ENCODE peak calls at places on chromosomes 16 and 17, in five cellular contexts. One of them, this sample, is unnamed. For H3K36me3, the result is how much of the 10 kb centered on the place peaks cover.

GRCh38 chr16:685967-686366 is 1.8 kb upstream of the JMJD8 start:
- DNase-seq in brain microvascular endothelial cell: no peak
- DNase-seq in left ventricle myocardium inferior: no peak
- DNase-seq in pancreas: no peak
- DNase-seq in ovary: peak
- DNase-seq in this sample: peak

GRCh38 chr16:70476272-70477020 is 22.1 kb downstream of the FCSK start:
- DNase-seq in brain microvascular endothelial cell: peak
- DNase-seq in left ventricle myocardium inferior: no peak
- DNase-seq in pancreas: no peak
- DNase-seq in ovary: no peak
- DNase-seq in this sample: peak

GRCh38 chr17:79901131-79901530 is 61.9 kb upstream of the CBX4 start:
- DNase-seq in brain microvascular endothelial cell: no peak
- DNase-seq in left ventricle myocardium inferior: no peak
- DNase-seq in pancreas: no peak
- DNase-seq in ovary: no peak
- DNase-seq in this sample: no peak

GRCh38 chr17:50919321-50920040 is 53.3 kb upstream of the TOB1 start:
- DNase-seq in brain microvascular endothelial cell: peak
- DNase-seq in left ventricle myocardium inferior: peak
- DNase-seq in pancreas: peak
- DNase-seq in ovary: peak
- DNase-seq in this sample: peak

GRCh38 chr16:51147776-51148673 is 3.0 kb downstream of the SALL1 start:
- DNase-seq in brain microvascular endothelial cell: no peak
- DNase-seq in left ventricle myocardium inferior: no peak
- DNase-seq in pancreas: no peak
- DNase-seq in ovary: no peak
- DNase-seq in this sample: no peak

GRCh38 chr17:66636111-66636510 is 198.8 kb upstream of the CACNG5 start:
- DNase-seq in brain microvascular endothelial cell: peak
- DNase-seq in left ventricle myocardium inferior: no peak
- DNase-seq in pancreas: no peak
- DNase-seq in ovary: no peak
- DNase-seq in this sample: peak

GRCh38 chr16:57112403-57113041 is 20.1 kb downstream of the CPNE2 start:
- DNase-seq in brain microvascular endothelial cell: no peak
- DNase-seq in left ventricle myocardium inferior: no peak
- DNase-seq in pancreas: no peak
- DNase-seq in ovary: no peak
- DNase-seq in this sample: no peak

GRCh38 chr17:78016852-78017251 is 58.3 kb downstream of the TNRC6C start:
- DNase-seq in brain microvascular endothelial cell: no peak
- DNase-seq in left ventricle myocardium inferior: no peak
- DNase-seq in pancreas: no peak
- DNase-seq in ovary: no peak
- DNase-seq in this sample: no peak

GRCh38 chr17:27959382-27959709 is 66.2 kb upstream of the LYRM9 start:
- DNase-seq in brain microvascular endothelial cell: no peak
- DNase-seq in left ventricle myocardium inferior: no peak
- DNase-seq in pancreas: no peak
- DNase-seq in ovary: no peak
- DNase-seq in this sample: no peak

GRCh38 chr17:27367121-27367981 is 73.4 kb downstream of the WSB1 start:
- DNase-seq in brain microvascular endothelial cell: no peak
- DNase-seq in left ventricle myocardium inferior: no peak
- DNase-seq in pancreas: no peak
- DNase-seq in ovary: no peak
- DNase-seq in this sample: no peak

GRCh38 chr16:65038125-65038524 is 83.7 kb downstream of the CDH11 start:
- DNase-seq in brain microvascular endothelial cell: no peak
- DNase-seq in left ventricle myocardium inferior: no peak
- DNase-seq in pancreas: no peak
- DNase-seq in ovary: no peak
- DNase-seq in this sample: no peak

GRCh38 chr17:1347681-1348318 is 52.2 kb downstream of the YWHAE start:
- DNase-seq in brain microvascular endothelial cell: no peak
- DNase-seq in left ventricle myocardium inferior: no peak
- DNase-seq in pancreas: no peak
- DNase-seq in ovary: no peak
- DNase-seq in this sample: no peak

GRCh38 chr16:30775381-30776099 is 11.5 kb downstream of the ZNF629 start:
- DNase-seq in brain microvascular endothelial cell: peak
- DNase-seq in left ventricle myocardium inferior: peak
- DNase-seq in pancreas: peak
- DNase-seq in ovary: peak
- DNase-seq in this sample: peak

GRCh38 chr17:39239640-39240314 is 14.0 kb upstream of the STAC2 start:
- DNase-seq in brain microvascular endothelial cell: no peak
- DNase-seq in left ventricle myocardium inferior: no peak
- DNase-seq in pancreas: no peak
- DNase-seq in ovary: no peak
- DNase-seq in this sample: peak

GRCh38 chr17:28901866-28902818 is 737 bp downstream of the DHRS13 start:
- DNase-seq in brain microvascular endothelial cell: no peak
- DNase-seq in left ventricle myocardium inferior: peak
- DNase-seq in pancreas: peak
- DNase-seq in ovary: peak
- DNase-seq in this sample: peak

GRCh38 chr17:41486809-41487530 is 2.7 kb downstream of the KRT36 start:
- DNase-seq in brain microvascular endothelial cell: no peak
- DNase-seq in left ventricle myocardium inferior: no peak
- DNase-seq in pancreas: peak
- DNase-seq in ovary: peak
- DNase-seq in this sample: peak

GRCh38 chr16:52193441-52193840 is 353.5 kb downstream of the TOX3 start:
- DNase-seq in brain microvascular endothelial cell: no peak
- DNase-seq in left ventricle myocardium inferior: no peak
- DNase-seq in pancreas: no peak
- DNase-seq in ovary: no peak
- DNase-seq in this sample: no peak

GRCh38 chr17:13420294-13421277 is 181.1 kb downstream of the HS3ST3A1 start:
- DNase-seq in brain microvascular endothelial cell: peak
- DNase-seq in left ventricle myocardium inferior: no peak
- DNase-seq in pancreas: no peak
- DNase-seq in ovary: no peak
- DNase-seq in this sample: no peak

GRCh38 chr17:44788139-44788538 is 29.4 kb downstream of the ADAM11 start:
- DNase-seq in brain microvascular endothelial cell: no peak
- DNase-seq in left ventricle myocardium inferior: no peak
- DNase-seq in pancreas: no peak
- DNase-seq in ovary: peak
- DNase-seq in this sample: no peak

GRCh38 chr17:57552114-57552601 is 192.9 kb downstream of the CCDC182 start:
- DNase-seq in brain microvascular endothelial cell: peak
- DNase-seq in left ventricle myocardium inferior: no peak
- DNase-seq in pancreas: no peak
- DNase-seq in ovary: peak
- DNase-seq in this sample: peak

GRCh38 chr17:64196626-64197025 is 66.4 kb downstream of the TEX2 start:
- DNase-seq in brain microvascular endothelial cell: peak
- DNase-seq in left ventricle myocardium inferior: no peak
- DNase-seq in pancreas: no peak
- DNase-seq in ovary: no peak
- DNase-seq in this sample: no peak

GRCh38 chr16:51165043-51165442 is 14.0 kb upstream of the SALL1 start:
- DNase-seq in brain microvascular endothelial cell: no peak
- DNase-seq in left ventricle myocardium inferior: no peak
- DNase-seq in pancreas: no peak
- DNase-seq in ovary: no peak
- DNase-seq in this sample: no peak

DNA sequence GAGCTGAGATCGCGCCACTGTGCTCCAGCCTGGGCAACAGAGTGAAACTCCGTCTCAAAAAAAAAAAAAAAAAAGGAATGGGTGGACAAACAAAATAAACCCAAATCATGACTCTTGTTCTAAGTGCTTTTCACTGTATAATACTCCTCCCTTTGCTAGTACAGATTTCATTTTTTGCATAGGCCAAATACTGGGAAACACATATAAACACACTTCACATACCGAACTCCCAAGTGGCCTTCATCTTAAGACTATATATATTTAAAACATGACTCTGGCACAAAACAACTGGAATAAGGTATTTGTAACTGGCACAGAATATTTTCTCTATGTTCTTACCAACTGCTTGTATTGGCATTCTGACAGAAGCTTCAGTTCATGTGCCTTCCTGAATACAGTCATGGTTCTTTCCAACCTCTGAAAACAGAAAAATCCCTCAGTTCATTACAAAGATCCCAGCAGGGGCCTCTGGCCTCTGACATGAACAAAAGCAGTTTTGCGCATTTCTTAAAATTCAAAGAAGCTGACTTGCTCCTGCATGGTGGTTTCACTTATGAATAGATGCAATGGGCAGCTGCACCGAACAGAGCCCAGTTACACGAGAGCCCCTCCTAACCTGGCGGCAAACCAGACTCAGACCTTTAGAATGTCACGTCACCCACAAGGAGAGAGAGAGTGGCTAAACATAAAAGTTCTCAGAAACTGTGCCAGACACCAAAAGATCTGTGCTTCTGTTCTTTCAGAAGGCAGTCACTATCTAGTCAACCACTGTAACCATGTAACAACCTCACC is 19.1 kb upstream of the COPRS start:
- DNase-seq in brain microvascular endothelial cell: peak
- DNase-seq in left ventricle myocardium inferior: no peak
- DNase-seq in pancreas: no peak
- DNase-seq in ovary: no peak
- DNase-seq in this sample: no peak
- H3K4me3 ChIP-seq in brain microvascular endothelial cell: no peak
- H3K4me3 ChIP-seq in left ventricle myocardium inferior: no peak
- H3K4me3 ChIP-seq in pancreas: no peak
- H3K4me3 ChIP-seq in ovary: no peak
- H3K4me3 ChIP-seq in this sample: no peak

DNA sequence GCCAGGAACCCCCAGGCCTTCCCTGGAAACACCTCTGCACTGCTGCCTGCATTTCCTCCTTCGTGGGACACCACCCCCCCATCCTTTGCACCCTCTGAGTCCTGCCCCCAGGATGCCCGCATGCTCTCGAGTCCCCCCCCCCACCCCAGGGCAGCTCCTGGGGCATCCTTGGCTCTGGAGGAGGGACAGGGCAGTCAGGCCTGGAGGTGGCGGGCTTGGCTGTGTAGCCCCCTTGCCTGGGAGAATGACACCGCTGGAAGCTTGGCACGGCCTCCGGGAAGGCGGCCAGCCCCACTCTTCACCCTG is 98.9 kb upstream of the GSE1 start:
- DNase-seq in brain microvascular endothelial cell: no peak
- DNase-seq in left ventricle myocardium inferior: peak
- DNase-seq in pancreas: peak
- DNase-seq in ovary: peak
- DNase-seq in this sample: no peak
- TF ChIP-seq CTCF in brain microvascular endothelial cell: no peak
- TF ChIP-seq CTCF in left ventricle myocardium inferior: no peak
- TF ChIP-seq CTCF in pancreas: no peak
- TF ChIP-seq CTCF in ovary: no peak
- TF ChIP-seq CTCF in this sample: no peak

GRCh38 chr17:48558731-48559608 is 14.1 kb upstream of the HOXB2 start:
- DNase-seq in brain microvascular endothelial cell: no peak
- DNase-seq in left ventricle myocardium inferior: no peak
- DNase-seq in pancreas: no peak
- DNase-seq in ovary: no peak
- DNase-seq in this sample: no peak

GRCh38 chr17:48561894-48562810 is 16.0 kb downstream of the HOXB4 start:
- DNase-seq in brain microvascular endothelial cell: no peak
- DNase-seq in left ventricle myocardium inferior: no peak
- DNase-seq in pancreas: no peak
- DNase-seq in ovary: no peak
- DNase-seq in this sample: no peak

GRCh38 chr17:48558057-48558456 is 13.1 kb upstream of the HOXB2 start:
- DNase-seq in brain microvascular endothelial cell: no peak
- DNase-seq in left ventricle myocardium inferior: no peak
- DNase-seq in pancreas: no peak
- DNase-seq in ovary: no peak
- DNase-seq in this sample: no peak

GRCh38 chr17:48560452-48560817 is 15.5 kb upstream of the HOXB2 start:
- DNase-seq in brain microvascular endothelial cell: no peak
- DNase-seq in left ventricle myocardium inferior: no peak
- DNase-seq in pancreas: no peak
- DNase-seq in ovary: no peak
- DNase-seq in this sample: no peak

GRCh38 chr17:48559609-48560451 is 14.9 kb upstream of the HOXB2 start:
- DNase-seq in brain microvascular endothelial cell: no peak
- DNase-seq in left ventricle myocardium inferior: no peak
- DNase-seq in pancreas: no peak
- DNase-seq in ovary: no peak
- DNase-seq in this sample: no peak
- H3K36me3 ChIP-seq in brain microvascular endothelial cell: under half
- H3K36me3 ChIP-seq in left ventricle myocardium inferior: under half
- H3K36me3 ChIP-seq in pancreas: under half
- H3K36me3 ChIP-seq in ovary: under half
- H3K36me3 ChIP-seq in this sample: under half

DNA sequence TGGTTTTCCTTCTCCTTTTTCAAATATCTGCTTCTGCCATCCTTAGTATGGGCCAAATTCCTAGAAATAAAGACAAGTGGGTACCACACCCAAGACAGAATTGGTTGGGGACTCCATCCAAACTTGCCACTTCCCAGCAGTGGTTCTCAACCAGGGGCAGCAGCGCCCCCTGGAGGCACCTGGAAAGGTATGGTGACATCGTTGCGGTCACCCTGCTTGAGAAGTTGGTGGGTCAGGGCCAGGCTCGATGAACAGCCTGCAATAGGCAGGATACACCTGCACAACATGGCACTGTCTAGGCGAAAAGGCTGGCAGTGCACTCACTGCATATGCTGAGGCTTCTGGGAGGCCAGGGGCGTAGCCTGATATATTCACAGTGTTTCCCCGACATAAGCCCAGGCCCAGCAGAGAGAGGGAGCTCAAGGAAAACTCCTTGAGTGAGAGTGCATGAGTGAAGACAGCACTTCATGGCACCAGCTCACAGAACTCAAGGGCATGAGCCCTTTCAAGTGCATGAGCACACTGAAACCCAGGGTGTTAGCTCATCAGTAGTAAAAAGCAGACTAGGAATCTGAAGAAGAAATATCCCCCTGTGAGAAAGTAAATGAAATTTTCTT is 57.7 kb downstream of the CMC2 start:
- DNase-seq in brain microvascular endothelial cell: no peak
- DNase-seq in left ventricle myocardium inferior: peak
- DNase-seq in pancreas: no peak
- DNase-seq in ovary: peak
- DNase-seq in this sample: peak
- H3K4me3 ChIP-seq in brain microvascular endothelial cell: no peak
- H3K4me3 ChIP-seq in left ventricle myocardium inferior: no peak
- H3K4me3 ChIP-seq in pancreas: no peak
- H3K4me3 ChIP-seq in ovary: no peak
- H3K4me3 ChIP-seq in this sample: no peak

DNA sequence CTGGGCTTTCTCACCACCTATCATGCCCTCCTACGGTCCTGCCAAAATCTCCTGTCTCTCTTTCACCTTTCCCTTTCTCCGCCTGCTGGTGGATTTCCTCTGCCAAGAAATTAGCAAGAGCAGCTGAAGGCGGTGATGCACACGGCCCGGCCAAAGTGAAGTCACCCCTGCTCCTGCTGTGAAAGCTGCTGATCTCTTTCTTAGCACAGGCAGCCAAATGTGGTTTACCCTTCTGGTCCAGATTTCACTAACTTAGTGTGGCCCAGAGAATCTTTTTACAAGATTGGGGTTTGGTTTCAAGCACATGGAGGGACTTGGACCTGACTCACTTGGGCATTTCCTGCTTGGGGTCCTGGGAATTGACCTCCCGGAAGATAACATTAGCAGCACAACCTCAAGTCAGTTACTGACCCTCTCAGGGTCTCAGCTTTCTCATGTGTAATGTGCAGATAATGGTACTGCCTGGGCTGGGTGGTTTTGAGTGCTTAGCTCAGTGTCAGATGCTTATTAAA is 155.7 kb downstream of the SOCS1 start:
- DNase-seq in brain microvascular endothelial cell: peak
- DNase-seq in left ventricle myocardium inferior: peak
- DNase-seq in pancreas: no peak
- DNase-seq in ovary: peak
- DNase-seq in this sample: peak
- TF ChIP-seq CTCF in brain microvascular endothelial cell: peak
- TF ChIP-seq CTCF in left ventricle myocardium inferior: peak
- TF ChIP-seq CTCF in pancreas: no peak
- TF ChIP-seq CTCF in ovary: peak
- TF ChIP-seq CTCF in this sample: peak

This sample was measured in cardiac muscle cell.